ENCODE peak calls at places on chromosomes 5 and 9, in eight cellular contexts. One of them, this sample, is unnamed.
A peak's percentile ranks its signal among the peaks of the same experiment; 100 is the strongest.

GRCh38 chr5:116454417-116454927 is 120.2 kb downstream of the SEMA6A start:
- DNase-seq in type B pancreatic cell: no peak
- DNase-seq in dermis blood vessel endothelial cell: no peak
- DNase-seq in globus pallidus: no peak
- DNase-seq in activated CD4-positive, alpha-beta T cell treated with anti-CD3 and anti-CD28 coated beads, Interleukin-2, amount 50 U/mL, for 4 hours: no peak
- DNase-seq in IMR-90: peak; percentile 92
- DNase-seq in pancreas: no peak
- DNase-seq in NCI-H2081: no peak
- DNase-seq in this sample: no peak

GRCh38 chr5:1507961-1508678 is 15.6 kb downstream of the LPCAT1 start:
- DNase-seq in type B pancreatic cell: no peak
- DNase-seq in dermis blood vessel endothelial cell: no peak
- DNase-seq in IMR-90: no peak
- DNase-seq in pancreas: no peak
- DNase-seq in globus pallidus: no peak
- DNase-seq in activated CD4-positive, alpha-beta T cell treated with anti-CD3 and anti-CD28 coated beads, Interleukin-2, amount 50 U/mL, for 4 hours: no peak
- DNase-seq in NCI-H2081: no peak
- DNase-seq in this sample: no peak

GRCh38 chr5:943201-943873 is 50.7 kb downstream of the TRIP13 start:
- DNase-seq in NCI-H2081: no peak
- DNase-seq in globus pallidus: no peak
- DNase-seq in type B pancreatic cell: no peak
- DNase-seq in dermis blood vessel endothelial cell: no peak
- DNase-seq in pancreas: no peak
- DNase-seq in activated CD4-positive, alpha-beta T cell treated with anti-CD3 and anti-CD28 coated beads, Interleukin-2, amount 50 U/mL, for 4 hours: no peak
- DNase-seq in IMR-90: no peak
- DNase-seq in this sample: no peak

GRCh38 chr5:170625221-170626165 is 121.7 kb downstream of the KCNIP1 start:
- DNase-seq in pancreas: no peak
- DNase-seq in NCI-H2081: no peak
- DNase-seq in IMR-90: no peak
- DNase-seq in type B pancreatic cell: no peak
- DNase-seq in activated CD4-positive, alpha-beta T cell treated with anti-CD3 and anti-CD28 coated beads, Interleukin-2, amount 50 U/mL, for 4 hours: no peak
- DNase-seq in globus pallidus: no peak
- DNase-seq in dermis blood vessel endothelial cell: no peak
- DNase-seq in this sample: no peak

GRCh38 chr5:82045526-82046267 is 73.9 kb downstream of the ATG10 start:
- DNase-seq in IMR-90: peak; percentile 76
- DNase-seq in activated CD4-positive, alpha-beta T cell treated with anti-CD3 and anti-CD28 coated beads, Interleukin-2, amount 50 U/mL, for 4 hours: no peak
- DNase-seq in globus pallidus: no peak
- DNase-seq in type B pancreatic cell: no peak
- DNase-seq in NCI-H2081: no peak
- DNase-seq in pancreas: no peak
- DNase-seq in dermis blood vessel endothelial cell: no peak
- DNase-seq in this sample: no peak

GRCh38 chr9:93209097-93209496 is 25.2 kb downstream of the WNK2 start:
- DNase-seq in NCI-H2081: no peak
- DNase-seq in type B pancreatic cell: no peak
- DNase-seq in IMR-90: no peak
- DNase-seq in globus pallidus: no peak
- DNase-seq in pancreas: peak; percentile 79
- DNase-seq in dermis blood vessel endothelial cell: no peak
- DNase-seq in activated CD4-positive, alpha-beta T cell treated with anti-CD3 and anti-CD28 coated beads, Interleukin-2, amount 50 U/mL, for 4 hours: no peak
- DNase-seq in this sample: no peak

GRCh38 chr5:67462150-67462549 is 265.6 kb upstream of the CD180 start:
- DNase-seq in dermis blood vessel endothelial cell: no peak
- DNase-seq in globus pallidus: no peak
- DNase-seq in activated CD4-positive, alpha-beta T cell treated with anti-CD3 and anti-CD28 coated beads, Interleukin-2, amount 50 U/mL, for 4 hours: no peak
- DNase-seq in type B pancreatic cell: no peak
- DNase-seq in IMR-90: no peak
- DNase-seq in NCI-H2081: no peak
- DNase-seq in pancreas: no peak
- DNase-seq in this sample: no peak

GRCh38 chr5:173464813-173465212 is 136.6 kb upstream of the STC2 start:
- DNase-seq in pancreas: no peak
- DNase-seq in activated CD4-positive, alpha-beta T cell treated with anti-CD3 and anti-CD28 coated beads, Interleukin-2, amount 50 U/mL, for 4 hours: no peak
- DNase-seq in NCI-H2081: no peak
- DNase-seq in globus pallidus: no peak
- DNase-seq in IMR-90: peak; percentile 44
- DNase-seq in type B pancreatic cell: no peak
- DNase-seq in dermis blood vessel endothelial cell: no peak
- DNase-seq in this sample: no peak

GRCh38 chr5:39977231-39977630 is 552.5 kb upstream of the DAB2 start:
- DNase-seq in globus pallidus: no peak
- DNase-seq in IMR-90: no peak
- DNase-seq in pancreas: no peak
- DNase-seq in NCI-H2081: no peak
- DNase-seq in type B pancreatic cell: no peak
- DNase-seq in activated CD4-positive, alpha-beta T cell treated with anti-CD3 and anti-CD28 coated beads, Interleukin-2, amount 50 U/mL, for 4 hours: no peak
- DNase-seq in dermis blood vessel endothelial cell: no peak
- DNase-seq in this sample: no peak

GRCh38 chr5:26553079-26553478 is 485.3 kb downstream of the CDH9 start:
- DNase-seq in type B pancreatic cell: no peak
- DNase-seq in NCI-H2081: peak; percentile 100
- DNase-seq in globus pallidus: no peak
- DNase-seq in activated CD4-positive, alpha-beta T cell treated with anti-CD3 and anti-CD28 coated beads, Interleukin-2, amount 50 U/mL, for 4 hours: no peak
- DNase-seq in IMR-90: no peak
- DNase-seq in pancreas: no peak
- DNase-seq in dermis blood vessel endothelial cell: no peak
- DNase-seq in this sample: peak; percentile 97

GRCh38 chr5:3320317-3320865 is 275.2 kb upstream of the IRX1 start:
- DNase-seq in type B pancreatic cell: no peak
- DNase-seq in pancreas: no peak
- DNase-seq in IMR-90: no peak
- DNase-seq in activated CD4-positive, alpha-beta T cell treated with anti-CD3 and anti-CD28 coated beads, Interleukin-2, amount 50 U/mL, for 4 hours: no peak
- DNase-seq in NCI-H2081: no peak
- DNase-seq in globus pallidus: no peak
- DNase-seq in dermis blood vessel endothelial cell: peak; percentile 90
- DNase-seq in this sample: no peak

GRCh38 chr9:78813602-78814180 is 516.8 kb downstream of the PSAT1 start:
- DNase-seq in NCI-H2081: no peak
- DNase-seq in IMR-90: no peak
- DNase-seq in dermis blood vessel endothelial cell: no peak
- DNase-seq in activated CD4-positive, alpha-beta T cell treated with anti-CD3 and anti-CD28 coated beads, Interleukin-2, amount 50 U/mL, for 4 hours: no peak
- DNase-seq in pancreas: no peak
- DNase-seq in type B pancreatic cell: no peak
- DNase-seq in globus pallidus: no peak
- DNase-seq in this sample: no peak

GRCh38 chr5:73564018-73564417 is 1.4 kb downstream of the ANKRA2 start:
- DNase-seq in NCI-H2081: no peak
- DNase-seq in IMR-90: no peak
- DNase-seq in globus pallidus: no peak
- DNase-seq in dermis blood vessel endothelial cell: peak; percentile 7
- DNase-seq in type B pancreatic cell: no peak
- DNase-seq in pancreas: no peak
- DNase-seq in activated CD4-positive, alpha-beta T cell treated with anti-CD3 and anti-CD28 coated beads, Interleukin-2, amount 50 U/mL, for 4 hours: no peak
- DNase-seq in this sample: no peak

GRCh38 chr5:39132792-39133191 is 58.6 kb upstream of the RICTOR start:
- DNase-seq in dermis blood vessel endothelial cell: no peak
- DNase-seq in NCI-H2081: no peak
- DNase-seq in activated CD4-positive, alpha-beta T cell treated with anti-CD3 and anti-CD28 coated beads, Interleukin-2, amount 50 U/mL, for 4 hours: no peak
- DNase-seq in pancreas: no peak
- DNase-seq in globus pallidus: no peak
- DNase-seq in IMR-90: no peak
- DNase-seq in type B pancreatic cell: no peak
- DNase-seq in this sample: no peak

GRCh38 chr5:30930736-30931135 is 262.8 kb upstream of the CDH6 start:
- DNase-seq in NCI-H2081: no peak
- DNase-seq in IMR-90: peak; percentile 79
- DNase-seq in globus pallidus: no peak
- DNase-seq in type B pancreatic cell: no peak
- DNase-seq in activated CD4-positive, alpha-beta T cell treated with anti-CD3 and anti-CD28 coated beads, Interleukin-2, amount 50 U/mL, for 4 hours: no peak
- DNase-seq in dermis blood vessel endothelial cell: no peak
- DNase-seq in pancreas: no peak
- DNase-seq in this sample: no peak

GRCh38 chr5:174355208-174355612 is 309.7 kb downstream of the NSG2 start:
- DNase-seq in NCI-H2081: no peak
- DNase-seq in activated CD4-positive, alpha-beta T cell treated with anti-CD3 and anti-CD28 coated beads, Interleukin-2, amount 50 U/mL, for 4 hours: no peak
- DNase-seq in dermis blood vessel endothelial cell: no peak
- DNase-seq in IMR-90: peak; percentile 66
- DNase-seq in pancreas: no peak
- DNase-seq in type B pancreatic cell: no peak
- DNase-seq in globus pallidus: no peak
- DNase-seq in this sample: no peak

GRCh38 chr9:136847827-136848392 is 1.3 kb upstream of the PHPT1 start:
- DNase-seq in activated CD4-positive, alpha-beta T cell treated with anti-CD3 and anti-CD28 coated beads, Interleukin-2, amount 50 U/mL, for 4 hours: peak; percentile 60
- DNase-seq in type B pancreatic cell: no peak
- DNase-seq in IMR-90: peak; percentile 73
- DNase-seq in pancreas: peak; percentile 92
- DNase-seq in globus pallidus: no peak
- DNase-seq in dermis blood vessel endothelial cell: peak; percentile 86
- DNase-seq in NCI-H2081: peak; percentile 72
- DNase-seq in this sample: peak; percentile 65

GRCh38 chr9:133184971-133185370 is 21.3 kb upstream of the GBGT1 start:
- DNase-seq in dermis blood vessel endothelial cell: peak; percentile 83
- DNase-seq in IMR-90: peak; percentile 62
- DNase-seq in type B pancreatic cell: no peak
- DNase-seq in pancreas: peak; percentile 30
- DNase-seq in NCI-H2081: peak; percentile 86
- DNase-seq in globus pallidus: peak; percentile 49
- DNase-seq in activated CD4-positive, alpha-beta T cell treated with anti-CD3 and anti-CD28 coated beads, Interleukin-2, amount 50 U/mL, for 4 hours: no peak
- DNase-seq in this sample: peak; percentile 79